ENCODE peak calls at places on chromosomes 5 and 9, in four cellular contexts. W is sigmoid colon, U is mesendoderm, E is mesenchymal stem cell. O is an unnamed sample.

GRCh38 chr5:96816430-96816939 is 8.7 kb upstream of the ERAP1 start:
- DNase-seq in E (no peak), W (no peak), U (no peak), O (peak; percentile 81)

GRCh38 chr5:59149271-59149670 is 566.4 kb downstream of the RAB3C start:
- DNase-seq in W (no peak), E (no peak), U (no peak), O (no peak)

GRCh38 chr9:976258-976804 is at the start of gene DMRT3:
- DNase-seq in E (no peak), W (no peak), U (peak; percentile 79), O (no peak)

GRCh38 chr9:119278138-119278537 is 91.1 kb downstream of the BRINP1 start:
- DNase-seq in E (no peak), U (peak; percentile 38), W (no peak), O (no peak)

GRCh38 chr5:396715-397032 is 46.3 kb upstream of the EXOC3 start:
- DNase-seq in U (no peak), E (no peak), W (peak; percentile 42), O (no peak)

GRCh38 chr9:135516132-135516860 is 4.9 kb upstream of the LCN1 start:
- DNase-seq in W (peak; percentile 41), U (no peak), E (no peak), O (no peak)

GRCh38 chr9:75890541-75891276 is at the start of gene PCSK5:
- DNase-seq in U (peak; percentile 98), W (peak; percentile 97), E (peak; percentile 96), O (peak; percentile 91)

GRCh38 chr9:129916707-129917106 is 81.4 kb downstream of the USP20 start:
- DNase-seq in E (no peak), W (no peak), U (no peak), O (no peak)

GRCh38 chr5:35771321-35771720 is 85.4 kb upstream of the IL7R start:
- DNase-seq in E (peak; percentile 86), U (no peak), W (no peak), O (no peak)

GRCh38 chr9:91768977-91769916 is 180.8 kb downstream of the ROR2 start:
- DNase-seq in W (no peak), E (no peak), U (no peak), O (no peak)

GRCh38 chr9:91773166-91773565 is 176.9 kb downstream of the ROR2 start:
- DNase-seq in E (peak; percentile 26), W (no peak), U (no peak), O (no peak)

GRCh38 chr9:91771864-91772263 is 178.2 kb downstream of the ROR2 start:
- DNase-seq in E (no peak), W (no peak), U (no peak), O (no peak)

GRCh38 chr9:91770229-91770628 is 179.8 kb downstream of the ROR2 start:
- DNase-seq in W (no peak), U (no peak), E (no peak), O (no peak)

DNA sequence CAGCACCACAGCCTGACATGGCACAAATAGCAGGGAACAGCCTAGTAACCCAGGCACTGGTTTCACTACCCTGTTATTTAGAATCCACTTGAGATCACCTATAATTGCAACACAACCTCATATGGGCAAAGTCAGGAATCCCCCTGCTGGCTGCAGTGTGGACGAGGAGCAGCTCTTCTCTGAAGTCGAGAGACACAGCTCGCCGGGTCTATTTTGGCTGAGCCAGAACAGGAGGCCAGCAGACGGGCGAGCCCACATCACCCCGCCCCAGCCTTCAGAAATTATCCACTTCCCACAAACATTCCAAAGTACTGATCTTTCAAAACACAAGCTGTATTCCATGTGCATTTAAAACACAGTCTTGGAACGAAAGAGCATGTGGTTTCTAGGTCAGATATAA is 179.0 kb downstream of the ROR2 start:
- DNase-seq in U (peak; percentile 50), W (peak; percentile 85), E (peak; percentile 94), O (no peak)
- H3K4me1 ChIP-seq in U (peaks cover 5% of the 10 kb centered on the region), W (peaks cover 93% of the 10 kb centered on the region), E (peaks cover 15% of the 10 kb centered on the region), O (no peaks in the 10 kb centered on the region)

GRCh38 chr9:121358747-121359146 is 11.3 kb downstream of the STOM start:
- DNase-seq in W (no peak), E (peak; percentile 39), U (no peak), O (no peak)
- H3K4me1 ChIP-seq in W (peaks cover 100% of the 10 kb centered on the region), E (peaks cover 1% of the 10 kb centered on the region), U (no peaks in the 10 kb centered on the region), O (peaks cover 85% of the 10 kb centered on the region)

GRCh38 chr5:98927242-98927987 is 1.4 kb downstream of the CHD1 start:
- DNase-seq in E (peak; percentile 81), U (peak; percentile 62), W (peak; percentile 83), O (peak; percentile 70)
- H3K4me1 ChIP-seq in E (no peaks in the 10 kb centered on the region), U (no peaks in the 10 kb centered on the region), W (peaks cover 44% of the 10 kb centered on the region), O (peaks cover 29% of the 10 kb centered on the region)

GRCh38 chr5:132391247-132391646 is 21.7 kb downstream of the SLC22A5 start:
- DNase-seq in U (no peak), E (no peak), W (no peak), O (no peak)
- H3K4me1 ChIP-seq in U (no peaks in the 10 kb centered on the region), E (peaks cover 32% of the 10 kb centered on the region), W (peaks cover 75% of the 10 kb centered on the region), O (peaks cover 11% of the 10 kb centered on the region)

DNA sequence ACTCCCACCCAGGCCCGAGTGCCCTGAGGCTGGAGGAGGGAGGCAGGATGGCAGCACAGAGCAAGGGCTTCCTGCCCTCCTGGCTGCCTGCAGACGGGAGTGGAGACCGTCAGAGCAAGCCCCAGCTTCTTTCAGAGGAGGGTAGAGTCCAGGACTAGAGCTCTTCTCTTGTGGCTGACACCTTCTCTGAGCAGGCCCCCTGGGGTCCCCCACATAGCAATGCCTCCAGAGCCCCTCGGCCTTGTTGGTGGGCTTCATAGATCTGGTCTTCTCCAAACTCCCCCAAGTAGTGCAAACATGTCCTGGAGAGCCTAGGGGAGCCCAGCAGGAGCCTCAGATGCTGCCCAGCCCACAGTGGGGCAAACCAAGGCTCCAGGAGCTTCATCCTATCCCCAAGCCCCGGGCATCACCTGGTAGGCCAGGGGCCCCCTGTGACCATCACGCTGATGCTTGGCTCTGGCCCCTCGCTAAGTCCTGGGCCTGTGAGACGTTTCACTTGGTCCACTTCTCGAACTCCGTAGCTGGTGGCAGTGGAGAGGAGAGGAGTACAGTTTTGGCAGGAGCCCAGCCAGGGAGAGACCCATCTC is 2.0 kb downstream of the MZB1 start:
- DNase-seq in E (no peak), W (no peak), U (no peak), O (no peak)
- H3K4me1 ChIP-seq in E (peaks cover 27% of the 10 kb centered on the region), W (peaks cover 8% of the 10 kb centered on the region), U (peaks cover 2% of the 10 kb centered on the region), O (peaks cover 35% of the 10 kb centered on the region)

DNA sequence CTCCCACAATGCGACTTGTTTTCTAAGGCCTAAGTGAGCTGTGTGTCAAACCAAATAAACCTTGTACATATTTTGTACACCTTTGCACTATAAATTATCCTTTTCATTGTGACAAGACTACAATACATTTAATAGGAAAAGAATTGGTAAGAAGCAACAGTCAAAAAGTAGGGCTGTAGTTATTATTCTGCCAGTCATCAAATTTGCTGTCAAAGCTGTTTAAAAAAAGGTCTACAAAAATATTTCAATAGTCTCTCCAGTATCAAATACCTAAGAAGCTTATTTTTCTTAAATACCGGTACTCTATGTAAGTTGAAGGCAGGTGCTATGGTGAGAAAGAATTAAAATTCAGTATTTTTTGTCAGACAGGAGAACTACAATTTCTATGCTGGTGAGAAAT is 40.5 kb downstream of the TLE1 start:
- DNase-seq in U (no peak), W (no peak), E (no peak), O (no peak)
- H3K4me1 ChIP-seq in U (peaks cover 2% of the 10 kb centered on the region), W (no peaks in the 10 kb centered on the region), E (peaks cover 2% of the 10 kb centered on the region), O (no peaks in the 10 kb centered on the region)

GRCh38 chr9:100355561-100355960 is 2.8 kb upstream of the TEX10 start:
- DNase-seq in E (peak; percentile 9), W (no peak), U (no peak), O (no peak)
- H3K4me1 ChIP-seq in E (no peaks in the 10 kb centered on the region), W (peaks cover 23% of the 10 kb centered on the region), U (peaks cover 3% of the 10 kb centered on the region), O (peaks cover 8% of the 10 kb centered on the region)